ENCODE peak calls at places on chromosome 18, in eight cellular contexts. One of them, this sample, is unnamed.

GRCh38 chr18:47323158-47323557 is 71.7 kb upstream of the SKOR2 start:
- DNase-seq in HL-60: no peak
- DNase-seq in vagina: no peak
- DNase-seq in ovary: no peak
- DNase-seq in cardiac fibroblast: peak; percentile 49
- DNase-seq in heart right ventricle: no peak
- DNase-seq in SJSA1: no peak
- DNase-seq in NB4: peak; percentile 24
- DNase-seq in this sample: no peak

GRCh38 chr18:5538541-5538940 is 5.3 kb downstream of the EPB41L3 start:
- DNase-seq in HL-60: no peak
- DNase-seq in vagina: no peak
- DNase-seq in ovary: no peak
- DNase-seq in cardiac fibroblast: no peak
- DNase-seq in heart right ventricle: no peak
- DNase-seq in SJSA1: no peak
- DNase-seq in NB4: no peak
- DNase-seq in this sample: no peak

GRCh38 chr18:35127201-35127600 is 86.0 kb downstream of the MAPRE2 start:
- DNase-seq in HL-60: no peak
- DNase-seq in vagina: no peak
- DNase-seq in ovary: no peak
- DNase-seq in cardiac fibroblast: peak; percentile 30
- DNase-seq in heart right ventricle: no peak
- DNase-seq in SJSA1: no peak
- DNase-seq in NB4: peak; percentile 7
- DNase-seq in this sample: no peak

GRCh38 chr18:33711514-33711913 is 133.5 kb downstream of the ASXL3 start:
- DNase-seq in HL-60: no peak
- DNase-seq in vagina: no peak
- DNase-seq in ovary: no peak
- DNase-seq in cardiac fibroblast: no peak
- DNase-seq in heart right ventricle: no peak
- DNase-seq in SJSA1: no peak
- DNase-seq in NB4: no peak
- DNase-seq in this sample: no peak

GRCh38 chr18:21701621-21702020 is 3.0 kb downstream of the ABHD3 start:
- DNase-seq in HL-60: no peak
- DNase-seq in vagina: no peak
- DNase-seq in ovary: no peak
- DNase-seq in cardiac fibroblast: no peak
- DNase-seq in heart right ventricle: no peak
- DNase-seq in SJSA1: no peak
- DNase-seq in NB4: no peak
- DNase-seq in this sample: no peak

GRCh38 chr18:55124078-55124477 is 164.8 kb upstream of the CCDC68 start:
- DNase-seq in HL-60: no peak
- DNase-seq in vagina: no peak
- DNase-seq in ovary: no peak
- DNase-seq in cardiac fibroblast: peak; percentile 87
- DNase-seq in heart right ventricle: no peak
- DNase-seq in SJSA1: no peak
- DNase-seq in NB4: no peak
- DNase-seq in this sample: peak; percentile 25

GRCh38 chr18:79899609-79900435 is 51.6 kb downstream of the SLC66A2 start:
- DNase-seq in HL-60: no peak
- DNase-seq in vagina: peak; percentile 62
- DNase-seq in ovary: peak; percentile 14
- DNase-seq in cardiac fibroblast: no peak
- DNase-seq in heart right ventricle: no peak
- DNase-seq in SJSA1: peak; percentile 34
- DNase-seq in NB4: no peak
- DNase-seq in this sample: no peak

GRCh38 chr18:77990901-77991300 is 741.3 kb downstream of the GALR1 start:
- DNase-seq in HL-60: no peak
- DNase-seq in vagina: no peak
- DNase-seq in ovary: no peak
- DNase-seq in cardiac fibroblast: no peak
- DNase-seq in heart right ventricle: no peak
- DNase-seq in SJSA1: no peak
- DNase-seq in NB4: no peak
- DNase-seq in this sample: no peak

GRCh38 chr18:73156117-73156516 is 288.3 kb upstream of the NETO1 start:
- DNase-seq in HL-60: no peak
- DNase-seq in vagina: no peak
- DNase-seq in ovary: no peak
- DNase-seq in cardiac fibroblast: no peak
- DNase-seq in heart right ventricle: no peak
- DNase-seq in SJSA1: no peak
- DNase-seq in NB4: no peak
- DNase-seq in this sample: no peak

GRCh38 chr18:79951545-79952456 is at the start of gene SLC66A2:
- DNase-seq in HL-60: peak; percentile 94
- DNase-seq in vagina: no peak
- DNase-seq in ovary: peak; percentile 95
- DNase-seq in cardiac fibroblast: peak; percentile 83
- DNase-seq in heart right ventricle: peak; percentile 96
- DNase-seq in SJSA1: peak; percentile 92
- DNase-seq in NB4: peak; percentile 87
- DNase-seq in this sample: peak; percentile 44

GRCh38 chr18:26909599-26910290 is 44.2 kb upstream of the AQP4 start:
- DNase-seq in HL-60: no peak
- DNase-seq in vagina: no peak
- DNase-seq in ovary: no peak
- DNase-seq in cardiac fibroblast: no peak
- DNase-seq in heart right ventricle: no peak
- DNase-seq in SJSA1: no peak
- DNase-seq in NB4: no peak
- DNase-seq in this sample: no peak

GRCh38 chr18:4007846-4008245 is 447.3 kb downstream of the DLGAP1 start:
- DNase-seq in HL-60: no peak
- DNase-seq in vagina: no peak
- DNase-seq in ovary: no peak
- DNase-seq in cardiac fibroblast: no peak
- DNase-seq in heart right ventricle: no peak
- DNase-seq in SJSA1: no peak
- DNase-seq in NB4: no peak
- DNase-seq in this sample: no peak

GRCh38 chr18:11110509-11110908 is 38.9 kb downstream of the PIEZO2 start:
- DNase-seq in HL-60: no peak
- DNase-seq in vagina: no peak
- DNase-seq in ovary: no peak
- DNase-seq in cardiac fibroblast: no peak
- DNase-seq in heart right ventricle: no peak
- DNase-seq in SJSA1: no peak
- DNase-seq in NB4: no peak
- DNase-seq in this sample: no peak

GRCh38 chr18:61554117-61554776 is 221.0 kb downstream of the CDH20 start:
- DNase-seq in HL-60: no peak
- DNase-seq in vagina: no peak
- DNase-seq in ovary: peak; percentile 25
- DNase-seq in cardiac fibroblast: no peak
- DNase-seq in heart right ventricle: peak; percentile 41
- DNase-seq in SJSA1: no peak
- DNase-seq in NB4: no peak
- DNase-seq in this sample: no peak

GRCh38 chr18:54926593-54927297 is 32.5 kb downstream of the CCDC68 start:
- DNase-seq in HL-60: no peak
- DNase-seq in vagina: no peak
- DNase-seq in ovary: no peak
- DNase-seq in cardiac fibroblast: peak; percentile 78
- DNase-seq in heart right ventricle: no peak
- DNase-seq in SJSA1: no peak
- DNase-seq in NB4: no peak
- DNase-seq in this sample: no peak

GRCh38 chr18:2893676-2894075 is 46.9 kb downstream of the EMILIN2 start:
- DNase-seq in HL-60: no peak
- DNase-seq in vagina: no peak
- DNase-seq in ovary: no peak
- DNase-seq in cardiac fibroblast: no peak
- DNase-seq in heart right ventricle: no peak
- DNase-seq in SJSA1: no peak
- DNase-seq in NB4: no peak
- DNase-seq in this sample: no peak

GRCh38 chr18:79442508-79443221 is 46.9 kb downstream of the NFATC1 start:
- DNase-seq in HL-60: no peak
- DNase-seq in vagina: no peak
- DNase-seq in ovary: no peak
- DNase-seq in cardiac fibroblast: peak; percentile 76
- DNase-seq in heart right ventricle: no peak
- DNase-seq in SJSA1: no peak
- DNase-seq in NB4: peak; percentile 94
- DNase-seq in this sample: no peak

GRCh38 chr18:45771587-45771986 is 47.6 kb downstream of the SLC14A1 start:
- DNase-seq in HL-60: no peak
- DNase-seq in vagina: no peak
- DNase-seq in ovary: no peak
- DNase-seq in cardiac fibroblast: peak; percentile 61
- DNase-seq in heart right ventricle: no peak
- DNase-seq in SJSA1: no peak
- DNase-seq in NB4: no peak
- DNase-seq in this sample: no peak

GRCh38 chr18:45383228-45383627 is 232.0 kb upstream of the SLC14A2 start:
- DNase-seq in HL-60: no peak
- DNase-seq in vagina: no peak
- DNase-seq in ovary: no peak
- DNase-seq in cardiac fibroblast: no peak
- DNase-seq in heart right ventricle: no peak
- DNase-seq in SJSA1: no peak
- DNase-seq in NB4: no peak
- DNase-seq in this sample: no peak

GRCh38 chr18:26547302-26548143 is 830 bp downstream of the KCTD1 start:
- DNase-seq in HL-60: peak; percentile 27
- DNase-seq in vagina: no peak
- DNase-seq in ovary: peak; percentile 81
- DNase-seq in cardiac fibroblast: peak; percentile 77
- DNase-seq in heart right ventricle: peak; percentile 66
- DNase-seq in SJSA1: no peak
- DNase-seq in NB4: peak; percentile 6
- DNase-seq in this sample: peak; percentile 58

DNA sequence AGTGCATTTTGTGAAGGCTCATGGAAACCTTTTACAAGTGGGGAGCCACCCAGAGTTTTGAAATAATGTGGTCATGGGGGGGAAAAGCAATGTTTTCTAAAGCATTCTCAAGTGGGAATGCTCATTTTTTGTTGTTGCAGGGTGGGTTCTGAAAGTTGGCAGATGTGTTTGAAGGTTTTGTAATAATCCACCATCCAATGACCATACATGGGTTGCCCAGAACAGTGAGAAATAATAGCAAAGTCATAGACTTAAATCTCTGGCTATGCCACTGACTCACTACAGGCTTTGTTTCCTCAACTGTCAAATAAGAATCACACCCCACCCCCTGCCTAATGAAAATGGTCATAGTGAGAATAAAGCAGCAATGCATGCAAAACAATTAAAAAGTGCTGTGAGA is 2.9 kb downstream of the DSG3 start:
- DNase-seq in HL-60: no peak
- DNase-seq in vagina: no peak
- DNase-seq in ovary: no peak
- DNase-seq in cardiac fibroblast: peak; percentile 47
- DNase-seq in heart right ventricle: no peak
- DNase-seq in SJSA1: no peak
- DNase-seq in NB4: no peak
- DNase-seq in this sample: peak; percentile 41
- H3K4me3 ChIP-seq in HL-60: no peak overlapping the region
- H3K4me3 ChIP-seq in vagina: no peak overlapping the region
- H3K4me3 ChIP-seq in ovary: no peak overlapping the region
- H3K4me3 ChIP-seq in cardiac fibroblast: no peak overlapping the region
- H3K4me3 ChIP-seq in heart right ventricle: no peak overlapping the region
- H3K4me3 ChIP-seq in SJSA1: no peak overlapping the region
- H3K4me3 ChIP-seq in NB4: no peak overlapping the region
- H3K4me3 ChIP-seq in this sample: no peak overlapping the region

DNA sequence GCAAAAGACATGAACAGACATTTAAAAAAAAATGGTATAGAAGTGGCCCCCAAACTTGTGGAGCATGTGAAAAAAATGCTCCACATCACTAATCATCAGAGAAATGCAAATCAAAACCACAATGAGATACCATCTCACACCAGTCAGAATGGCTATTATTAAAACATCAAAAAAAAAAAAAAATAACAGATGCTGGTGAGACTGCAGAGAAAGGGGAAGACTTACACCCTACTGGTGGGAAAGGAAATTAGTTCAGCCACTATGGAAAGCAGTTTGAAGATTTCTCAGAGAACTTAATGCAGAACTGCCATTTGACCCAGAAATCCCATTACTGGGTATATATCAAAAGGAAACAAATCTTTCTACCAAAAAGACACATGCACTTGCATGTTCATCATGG is 164.8 kb downstream of the RIT2 start:
- DNase-seq in HL-60: no peak
- DNase-seq in vagina: no peak
- DNase-seq in ovary: no peak
- DNase-seq in cardiac fibroblast: no peak
- DNase-seq in heart right ventricle: no peak
- DNase-seq in SJSA1: no peak
- DNase-seq in NB4: no peak
- DNase-seq in this sample: no peak
- H3K4me3 ChIP-seq in HL-60: no peak overlapping the region
- H3K4me3 ChIP-seq in vagina: no peak overlapping the region
- H3K4me3 ChIP-seq in ovary: no peak overlapping the region
- H3K4me3 ChIP-seq in cardiac fibroblast: no peak overlapping the region
- H3K4me3 ChIP-seq in heart right ventricle: no peak overlapping the region
- H3K4me3 ChIP-seq in SJSA1: no peak overlapping the region
- H3K4me3 ChIP-seq in NB4: no peak overlapping the region
- H3K4me3 ChIP-seq in this sample: no peak overlapping the region

GRCh38 chr18:76348267-76349066 is 146.6 kb downstream of the ZNF516 start:
- DNase-seq in HL-60: no peak
- DNase-seq in vagina: peak; percentile 86
- DNase-seq in ovary: no peak
- DNase-seq in cardiac fibroblast: no peak
- DNase-seq in heart right ventricle: no peak
- DNase-seq in SJSA1: no peak
- DNase-seq in NB4: no peak
- DNase-seq in this sample: no peak
- H3K4me3 ChIP-seq in HL-60: no peak overlapping the region
- H3K4me3 ChIP-seq in vagina: no peak overlapping the region
- H3K4me3 ChIP-seq in ovary: no peak overlapping the region
- H3K4me3 ChIP-seq in cardiac fibroblast: no peak overlapping the region
- H3K4me3 ChIP-seq in heart right ventricle: no peak overlapping the region
- H3K4me3 ChIP-seq in SJSA1: no peak overlapping the region
- H3K4me3 ChIP-seq in NB4: no peak overlapping the region
- H3K4me3 ChIP-seq in this sample: no peak overlapping the region

GRCh38 chr18:23201741-23202140 is 66.5 kb downstream of the CABLES1 start:
- DNase-seq in HL-60: no peak
- DNase-seq in vagina: no peak
- DNase-seq in ovary: no peak
- DNase-seq in cardiac fibroblast: no peak
- DNase-seq in heart right ventricle: no peak
- DNase-seq in SJSA1: no peak
- DNase-seq in NB4: no peak
- DNase-seq in this sample: no peak
- H3K4me3 ChIP-seq in HL-60: no peak overlapping the region
- H3K4me3 ChIP-seq in vagina: no peak overlapping the region
- H3K4me3 ChIP-seq in ovary: no peak overlapping the region
- H3K4me3 ChIP-seq in cardiac fibroblast: no peak overlapping the region
- H3K4me3 ChIP-seq in heart right ventricle: no peak overlapping the region
- H3K4me3 ChIP-seq in SJSA1: no peak overlapping the region
- H3K4me3 ChIP-seq in NB4: no peak overlapping the region
- H3K4me3 ChIP-seq in this sample: no peak overlapping the region